ENCODE peak calls at places on chromosomes 5 and 9, in six cellular contexts. Z is stomach, L is SK-N-SH, W is suprapubic skin, X is K562, C is HepG2. G is an unnamed sample.

GRCh38 chr5:101047181-101047580 is 144.1 kb upstream of the ST8SIA4 start:
- DNase-seq in L (no peak), W (no peak), X (no peak), Z (no peak), C (no peak), G (no peak)

GRCh38 chr5:132098151-132098594 is 24.6 kb downstream of the CSF2 start:
- DNase-seq in X (peak), C (no peak), W (no peak), L (no peak), Z (no peak), G (no peak)

GRCh38 chr5:11555171-11555570 is 349.1 kb downstream of the CTNND2 start:
- DNase-seq in L (no peak), W (no peak), X (no peak), Z (no peak), C (peak), G (no peak)

GRCh38 chr9:69131682-69132081 is 42.4 kb upstream of the TJP2 start:
- DNase-seq in W (peak), X (no peak), L (no peak), C (peak), Z (no peak), G (peak)

GRCh38 chr9:126440042-126440441 is 113.4 kb downstream of the MVB12B start:
- DNase-seq in W (no peak), L (no peak), X (no peak), C (no peak), Z (no peak), G (no peak)

GRCh38 chr9:30574355-30575151 is 1809.9 kb upstream of the ACO1 start:
- DNase-seq in W (peak), Z (no peak), C (no peak), X (no peak), L (no peak), G (no peak)

GRCh38 chr5:120528609-120529008 is 64.5 kb downstream of the PRR16 start:
- DNase-seq in X (no peak), L (no peak), C (no peak), Z (no peak), W (no peak), G (no peak)

GRCh38 chr9:124011460-124012301 is at the start of gene LHX2:
- DNase-seq in Z (peak), X (peak), W (no peak), C (no peak), L (peak), G (peak)

GRCh38 chr5:159157552-159157951 is 51.8 kb downstream of the RNF145 start:
- DNase-seq in L (no peak), X (no peak), W (no peak), C (no peak), Z (no peak), G (no peak)
- TF ChIP-seq EP300 in L (no peak), X (no peak), W (no peak), C (no peak), Z (no peak), G (no peak)

GRCh38 chr9:94818196-94818541 is 91.7 kb downstream of the AOPEP start:
- DNase-seq in W (no peak), L (no peak), C (no peak), X (no peak), Z (no peak), G (no peak)
- TF ChIP-seq EP300 in W (no peak), L (no peak), C (no peak), X (no peak), Z (no peak), G (no peak)

GRCh38 chr9:105911104-105911911 is 217.0 kb downstream of the TMEM38B start:
- DNase-seq in Z (no peak), X (no peak), C (peak), L (no peak), W (no peak), G (no peak)
- TF ChIP-seq EP300 in Z (no peak), X (no peak), C (no peak), L (no peak), W (no peak), G (no peak)

GRCh38 chr5:83036991-83037390 is 40.2 kb downstream of the TMEM167A start:
- DNase-seq in X (no peak), Z (no peak), L (no peak), C (no peak), W (no peak), G (no peak)

GRCh38 chr5:83031391-83031790 is 45.8 kb downstream of the TMEM167A start:
- DNase-seq in X (no peak), Z (no peak), C (no peak), W (no peak), L (no peak), G (no peak)

GRCh38 chr5:83035373-83036170 is 41.6 kb downstream of the TMEM167A start:
- DNase-seq in X (no peak), C (no peak), Z (no peak), L (peak), W (no peak), G (no peak)

GRCh38 chr5:83034552-83035181 is 42.5 kb downstream of the TMEM167A start:
- DNase-seq in L (no peak), W (no peak), C (no peak), Z (no peak), X (no peak), G (no peak)

GRCh38 chr5:83034036-83034435 is 43.2 kb downstream of the TMEM167A start:
- DNase-seq in X (no peak), L (no peak), Z (no peak), C (no peak), W (no peak), G (no peak)
- TF ChIP-seq EP300 in X (no peak), L (no peak), Z (no peak), C (no peak), W (no peak), G (no peak)

GRCh38 chr9:37903831-37904646 is at the start of gene SLC25A51:
- DNase-seq in C (peak), W (peak), Z (peak), X (peak), L (peak), G (peak)
- TF ChIP-seq EP300 in C (no peak), W (no peak), Z (no peak), X (peak), L (peak), G (no peak)

GRCh38 chr5:124662261-124662781 is 84.1 kb downstream of the ZNF608 start:
- DNase-seq in X (peak), Z (no peak), C (no peak), L (no peak), W (no peak), G (peak)
- TF ChIP-seq EP300 in X (no peak), Z (no peak), C (no peak), L (no peak), W (no peak), G (no peak)

GRCh38 chr9:110928604-110929003 is 109.7 kb downstream of the LPAR1 start:
- DNase-seq in W (no peak), X (no peak), C (no peak), L (no peak), Z (no peak), G (no peak)
- TF ChIP-seq EP300 in W (no peak), X (no peak), C (no peak), L (no peak), Z (no peak), G (no peak)